ENCODE peak calls at places on chromosomes 7 and 10, in five cellular contexts. M is breast epithelium, S is A549, V is colonic mucosa, O is tibial artery. U is an unnamed sample. For H3K4me1, the result is how much of the 10 kb centered on the place peaks cover.

GRCh38 chr10:125979976-125980375 is 83.6 kb downstream of the FANK1 start:
- DNase-seq in V (no peak), S (no peak), O (no peak), M (no peak), U (no peak)

GRCh38 chr7:135175931-135176330 is 5.4 kb upstream of the CYREN start:
- DNase-seq in O (no peak), M (no peak), V (no peak), S (no peak), U (peak)

GRCh38 chr7:34991938-34992840 is 45.1 kb downstream of the DPY19L1 start:
- DNase-seq in O (no peak), M (no peak), S (peak), V (no peak), U (no peak)

GRCh38 chr10:120598377-120598776 is 141.3 kb downstream of the PLPP4 start:
- DNase-seq in M (no peak), V (no peak), S (no peak), O (no peak), U (no peak)

GRCh38 chr10:131063311-131063710 is 248.2 kb downstream of the TCERG1L start:
- DNase-seq in V (no peak), O (no peak), M (peak), S (no peak), U (no peak)

GRCh38 chr7:4794591-4795350 is 19.3 kb downstream of the AP5Z1 start:
- DNase-seq in O (no peak), V (no peak), S (no peak), M (no peak), U (no peak)

GRCh38 chr7:66356277-66356721 is 151.2 kb downstream of the TPST1 start:
- DNase-seq in O (no peak), M (no peak), S (no peak), V (peak), U (peak)

GRCh38 chr7:94286111-94286510 is 108.6 kb upstream of the COL1A2 start:
- DNase-seq in V (no peak), S (no peak), M (no peak), O (no peak), U (no peak)

GRCh38 chr7:94492601-94493000 is 17.0 kb upstream of the CASD1 start:
- DNase-seq in V (no peak), O (no peak), S (no peak), M (no peak), U (no peak)

GRCh38 chr7:148626828-148627227 is 36.3 kb downstream of the C7orf33 start:
- DNase-seq in M (no peak), S (no peak), V (no peak), O (no peak), U (no peak)
- TF ChIP-seq CTCF in M (no peak), S (no peak), V (no peak), O (no peak), U (peak)

DNA sequence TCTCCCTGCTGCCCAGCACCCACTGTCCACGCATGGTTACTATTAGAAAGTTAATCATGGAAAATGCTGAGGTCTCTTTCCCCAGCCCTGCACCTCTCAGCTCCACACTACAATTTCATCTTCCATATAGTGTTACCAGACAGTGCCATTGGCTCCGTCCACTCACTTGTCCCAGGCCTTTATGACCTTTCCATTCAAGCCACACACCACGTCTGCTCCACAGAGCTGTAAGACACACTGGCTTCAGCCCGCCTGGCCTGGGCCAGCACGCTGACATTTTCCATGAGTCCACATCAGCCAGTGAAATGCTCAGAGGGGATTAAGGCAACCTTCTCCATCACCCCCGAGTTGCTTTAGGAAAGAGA is 118.7 kb downstream of the KCNMA1 start:
- DNase-seq in S (no peak), V (no peak), M (no peak), O (no peak), U (no peak)
- H3K4me1 ChIP-seq in S (under half), V (under half), M (under half), O (under half), U (under half)

GRCh38 chr10:24949616-24950015 is 2.8 kb downstream of the PRTFDC1 start:
- DNase-seq in O (no peak), V (no peak), M (no peak), S (no peak), U (no peak)

GRCh38 chr10:24950439-24950838 is 2.0 kb downstream of the PRTFDC1 start:
- DNase-seq in M (no peak), V (no peak), S (no peak), O (no peak), U (no peak)

GRCh38 chr10:24947304-24948097 is 4.9 kb downstream of the PRTFDC1 start:
- DNase-seq in O (no peak), M (no peak), S (no peak), V (no peak), U (no peak)

GRCh38 chr10:24944512-24945255 is 7.7 kb downstream of the PRTFDC1 start:
- DNase-seq in S (peak), V (peak), M (no peak), O (no peak), U (peak)
- TF ChIP-seq CTCF in S (peak), V (no peak), M (no peak), O (no peak), U (peak)

GRCh38 chr10:128050937-128051336 is 75.3 kb downstream of the MKI67 start:
- DNase-seq in V (no peak), M (no peak), S (no peak), O (peak), U (no peak)

GRCh38 chr10:128050117-128050516 is 76.1 kb downstream of the MKI67 start:
- DNase-seq in V (no peak), S (no peak), O (no peak), M (peak), U (no peak)

GRCh38 chr10:128047991-128048826 is 78.0 kb downstream of the MKI67 start:
- DNase-seq in M (no peak), O (no peak), V (peak), S (no peak), U (peak)

GRCh38 chr10:128047337-128047736 is 78.9 kb downstream of the MKI67 start:
- DNase-seq in S (peak), O (peak), M (peak), V (peak), U (peak)

DNA sequence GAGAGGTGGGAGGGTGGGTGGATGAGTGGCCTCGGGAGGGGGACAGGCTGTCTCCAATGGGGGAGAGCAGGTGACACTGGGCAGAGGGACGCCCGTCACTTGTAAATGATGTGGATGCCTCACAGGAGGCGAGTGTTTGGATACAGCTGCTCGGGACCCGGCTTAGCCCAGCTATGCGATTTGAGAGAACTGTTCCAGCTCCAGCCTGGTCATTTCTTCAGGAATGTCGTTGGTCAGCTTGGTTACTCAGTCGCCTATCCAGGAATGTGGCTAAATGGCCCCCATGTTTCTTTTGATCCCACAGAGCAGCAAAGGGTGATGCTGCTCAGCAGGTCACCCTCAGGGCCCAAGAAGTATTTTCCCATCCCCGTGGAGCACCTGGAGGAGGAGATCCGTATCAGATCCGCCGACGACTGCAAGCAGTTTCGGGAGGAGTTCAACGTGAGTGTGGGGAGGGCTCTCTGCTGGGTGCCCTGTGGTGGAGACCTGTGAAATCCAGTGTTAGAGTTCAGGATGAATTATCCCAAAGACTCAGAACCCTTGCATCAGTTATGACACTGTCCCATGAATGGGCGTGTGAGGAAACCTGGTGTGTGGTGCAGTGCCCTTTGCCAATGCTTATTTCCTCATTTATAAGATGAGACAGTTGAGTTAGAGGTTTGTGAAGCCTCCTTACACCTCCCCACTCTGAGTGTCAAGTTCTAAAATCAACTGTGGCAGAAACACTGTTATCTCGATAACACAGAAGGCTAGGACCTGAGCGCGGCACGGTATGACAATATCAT is 76.8 kb downstream of the MKI67 start:
- DNase-seq in S (no peak), V (no peak), M (no peak), O (no peak), U (no peak)
- H3K4me1 ChIP-seq in S (under half), V (under half), M (under half), O (under half), U (under half)